ENCODE peak calls at places on chromosomes 5 and 9, in seven cellular contexts. U, Q, O, M, T, S and P are unnamed samples.

GRCh38 chr5:172505403-172505759 is 51.1 kb upstream of the SH3PXD2B start:
- DNase-seq in Q (peak), O (peak), M (peak), T (peak), U (no peak), S (no peak), P (no peak)

GRCh38 chr9:88748566-88749238 is 213.7 kb downstream of the NXNL2 start:
- DNase-seq in S (peak), U (no peak), T (peak), O (peak), M (no peak), Q (no peak), P (peak)

GRCh38 chr5:109479260-109479860 is 69.6 kb upstream of the PJA2 start:
- DNase-seq in U (peak), Q (no peak), S (peak), O (no peak), T (no peak), M (no peak), P (peak)

GRCh38 chr5:157732784-157733262 is 1.6 kb downstream of the THG1L start:
- DNase-seq in U (no peak), Q (no peak), M (no peak), S (no peak), T (no peak), O (no peak), P (no peak)

GRCh38 chr5:42858709-42859108 is 47.0 kb upstream of the SELENOP start:
- DNase-seq in U (no peak), Q (peak), S (peak), T (no peak), M (no peak), O (no peak), P (no peak)

GRCh38 chr9:89555426-89556375 is 49.1 kb upstream of the GADD45G start:
- DNase-seq in O (peak), T (no peak), S (no peak), U (no peak), Q (no peak), M (peak), P (peak)

GRCh38 chr5:44797723-44798122 is 11.0 kb upstream of the MRPS30 start:
- DNase-seq in Q (no peak), U (no peak), T (no peak), M (no peak), O (no peak), S (no peak), P (no peak)

GRCh38 chr5:147344861-147345260 is 110.0 kb downstream of the STK32A start:
- DNase-seq in O (no peak), S (no peak), M (no peak), Q (no peak), T (no peak), U (no peak), P (no peak)

GRCh38 chr9:2385746-2386145 is 235.8 kb upstream of the VLDLR start:
- DNase-seq in O (no peak), U (no peak), S (no peak), M (peak), Q (no peak), T (no peak), P (no peak)

GRCh38 chr5:149790276-149790675 is 60.2 kb downstream of the PPARGC1B start:
- DNase-seq in M (peak), T (no peak), Q (no peak), O (no peak), U (no peak), S (no peak), P (no peak)

GRCh38 chr9:130172858-130173461 is 756 bp downstream of the NCS1 start:
- DNase-seq in O (no peak), M (peak), T (no peak), S (peak), Q (peak), U (peak), P (no peak)

GRCh38 chr5:2256646-2257288 is 374.0 kb upstream of the IRX4 start:
- DNase-seq in Q (peak), O (no peak), M (no peak), T (no peak), U (no peak), S (no peak), P (no peak)

GRCh38 chr9:31103836-31104235 is 1280.6 kb upstream of the ACO1 start:
- DNase-seq in U (no peak), S (no peak), M (no peak), Q (no peak), T (no peak), O (no peak), P (peak)

GRCh38 chr9:129108083-129108804 is 2.3 kb downstream of the CRAT start:
- DNase-seq in T (no peak), S (no peak), O (no peak), U (no peak), M (no peak), Q (no peak), P (no peak)

GRCh38 chr9:129109952-129110739 is 447 bp downstream of the CRAT start:
- DNase-seq in U (peak), T (peak), O (no peak), Q (no peak), S (no peak), M (peak), P (no peak)

GRCh38 chr9:129108805-129109370 is 1.7 kb downstream of the CRAT start:
- DNase-seq in O (no peak), T (no peak), S (no peak), M (no peak), Q (no peak), U (no peak), P (no peak)

GRCh38 chr9:129110740-129111142 is at the start of gene CRAT:
- DNase-seq in Q (peak), O (peak), S (peak), T (peak), M (peak), U (peak), P (peak)

DNA sequence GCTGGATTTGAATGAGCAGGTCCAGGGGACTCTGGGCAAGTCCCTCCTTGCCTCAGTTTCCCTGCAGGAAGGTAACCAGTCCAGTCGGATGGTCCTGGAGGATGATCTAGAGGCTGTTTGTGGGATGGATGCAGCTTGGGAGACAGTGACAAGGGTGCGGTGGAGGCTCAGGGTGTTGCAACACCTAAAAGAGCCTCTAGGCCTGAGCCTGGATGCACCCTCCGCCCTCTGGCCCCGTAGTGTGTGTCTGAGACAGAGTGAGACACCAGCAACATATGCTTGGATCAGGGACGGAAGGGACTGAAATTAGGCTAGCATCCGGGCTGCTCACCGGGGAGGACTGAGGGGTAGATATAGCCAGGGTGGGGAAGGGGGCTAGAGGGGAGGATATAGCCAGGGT is 1.1 kb downstream of the CRAT start:
- DNase-seq in S (peak), M (peak), T (no peak), O (no peak), Q (peak), U (peak), P (no peak)
- H3K4me3 ChIP-seq in S (peak), M (no peak), T (peak), O (peak), Q (peak), U (peak), P (peak)

DNA sequence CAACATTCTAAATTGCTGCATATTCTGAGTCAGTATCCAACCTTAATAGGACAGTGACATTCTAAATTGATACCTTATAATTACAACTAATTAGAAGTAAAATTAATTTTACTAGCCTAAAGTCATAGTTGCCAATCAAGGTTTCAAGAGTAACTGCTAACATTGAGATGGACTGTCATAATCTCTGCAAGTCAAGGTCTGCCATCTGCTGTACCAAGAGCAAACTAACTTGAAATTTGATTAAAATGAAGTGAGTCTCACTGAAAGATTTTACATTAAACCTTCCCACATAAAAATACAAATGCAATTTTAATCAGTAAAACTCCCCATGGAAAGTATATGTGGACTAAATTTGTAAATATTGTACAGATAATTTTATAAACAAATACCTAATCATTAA is 235.3 kb downstream of the PRDM9 start:
- DNase-seq in O (no peak), U (no peak), T (no peak), Q (no peak), M (no peak), S (no peak), P (no peak)
- TF ChIP-seq CTCF in O (no peak), U (peak), T (peak), Q (peak), M (peak), S (peak), P (no peak)

DNA sequence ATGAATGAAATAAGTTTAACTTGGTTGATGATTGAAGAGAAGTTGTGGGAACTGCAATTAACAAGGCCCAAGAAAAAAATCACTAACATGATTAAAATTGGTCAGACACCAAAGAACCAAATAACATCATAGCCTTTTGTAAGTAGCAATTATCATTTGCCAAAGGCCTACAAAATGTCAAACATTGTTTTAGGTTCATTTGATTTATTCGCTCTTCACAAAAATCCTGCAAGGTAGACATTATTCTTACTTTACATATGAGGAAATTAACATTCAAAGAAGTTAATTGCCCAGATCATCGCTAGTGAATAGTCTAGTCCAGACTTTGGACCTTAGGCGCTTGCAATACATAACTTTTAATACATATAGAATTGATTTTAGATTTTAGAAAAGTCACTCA is 2.6 kb downstream of the POLK start:
- DNase-seq in M (no peak), U (no peak), S (no peak), O (no peak), Q (no peak), T (no peak), P (no peak)
- H3K4me3 ChIP-seq in M (no peak), U (no peak), S (no peak), O (no peak), Q (no peak), T (no peak), P (no peak)

GRCh38 chr9:127122176-127123151 is at the start of gene ANGPTL2:
- DNase-seq in M (peak), Q (peak), T (peak), S (peak), U (no peak), O (peak), P (peak)
- TF ChIP-seq CTCF in M (no peak), Q (peak), T (no peak), S (no peak), U (no peak), O (no peak), P (no peak)

GRCh38 chr5:164302533-164303235 is 797.3 kb downstream of the MAT2B start:
- DNase-seq in O (no peak), U (no peak), M (no peak), S (no peak), Q (no peak), T (no peak), P (no peak)
- H3K4me3 ChIP-seq in O (no peak), U (no peak), M (no peak), S (no peak), Q (no peak), T (no peak), P (no peak)

GRCh38 chr9:137347928-137348327 is 45.9 kb upstream of the NRARP start:
- DNase-seq in Q (no peak), S (no peak), T (no peak), M (no peak), U (no peak), O (no peak), P (no peak)
- TF ChIP-seq CTCF in Q (no peak), S (no peak), T (no peak), M (no peak), U (no peak), O (no peak), P (no peak)

DNA sequence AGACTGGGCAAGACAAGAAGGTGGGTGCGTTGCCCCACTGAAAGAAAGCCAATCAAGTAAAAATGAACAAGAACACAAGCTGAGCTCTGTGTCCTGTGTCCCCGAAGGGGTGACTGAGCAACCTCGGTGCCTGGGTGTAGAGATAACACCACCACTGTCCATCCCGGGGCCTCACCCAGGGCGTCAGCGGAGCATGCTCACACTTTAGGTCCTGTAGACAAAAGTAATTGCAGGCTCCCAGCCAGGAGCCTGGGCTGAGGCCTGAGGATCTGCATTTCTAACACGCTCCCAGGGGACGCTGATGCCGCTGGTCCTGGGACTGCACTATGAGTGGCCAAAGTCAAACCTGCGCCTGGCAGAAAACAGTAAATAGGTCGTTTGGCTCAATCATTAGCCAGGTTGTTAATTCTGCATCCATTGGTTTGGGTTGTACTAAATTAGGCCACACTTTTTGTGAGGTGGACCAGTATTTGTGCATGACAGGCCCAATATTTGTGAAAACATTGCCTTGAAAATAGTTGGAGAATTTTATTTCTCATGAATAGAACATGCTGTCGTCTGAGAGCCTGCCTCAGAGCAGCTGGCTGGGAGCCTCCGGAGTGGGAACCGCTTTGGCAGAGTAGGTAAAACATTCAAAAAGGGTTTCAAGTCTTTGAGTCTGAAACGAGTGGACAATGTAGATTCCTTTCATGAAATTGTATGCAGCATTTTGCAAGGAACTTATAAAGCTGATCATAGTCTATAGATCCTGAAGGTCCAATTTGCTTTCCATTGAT is 38.3 kb downstream of the ANKRD33B start:
- DNase-seq in O (no peak), S (no peak), U (no peak), M (no peak), T (peak), Q (peak), P (no peak)
- H3K4me3 ChIP-seq in O (no peak), S (no peak), U (peak), M (no peak), T (peak), Q (no peak), P (no peak)

GRCh38 chr9:16132513-16132912 is 579.7 kb downstream of the CCDC171 start:
- DNase-seq in Q (no peak), M (no peak), O (no peak), U (no peak), S (no peak), T (no peak), P (peak)

GRCh38 chr9:16135916-16136315 is 583.1 kb downstream of the CCDC171 start:
- DNase-seq in S (no peak), U (no peak), M (no peak), O (no peak), T (no peak), Q (no peak), P (peak)

GRCh38 chr9:16134351-16134750 is 581.5 kb downstream of the CCDC171 start:
- DNase-seq in S (no peak), Q (no peak), T (no peak), O (no peak), M (no peak), U (no peak), P (no peak)

GRCh38 chr9:16133032-16133431 is 580.2 kb downstream of the CCDC171 start:
- DNase-seq in M (no peak), O (no peak), Q (no peak), U (no peak), S (no peak), T (no peak), P (no peak)

DNA sequence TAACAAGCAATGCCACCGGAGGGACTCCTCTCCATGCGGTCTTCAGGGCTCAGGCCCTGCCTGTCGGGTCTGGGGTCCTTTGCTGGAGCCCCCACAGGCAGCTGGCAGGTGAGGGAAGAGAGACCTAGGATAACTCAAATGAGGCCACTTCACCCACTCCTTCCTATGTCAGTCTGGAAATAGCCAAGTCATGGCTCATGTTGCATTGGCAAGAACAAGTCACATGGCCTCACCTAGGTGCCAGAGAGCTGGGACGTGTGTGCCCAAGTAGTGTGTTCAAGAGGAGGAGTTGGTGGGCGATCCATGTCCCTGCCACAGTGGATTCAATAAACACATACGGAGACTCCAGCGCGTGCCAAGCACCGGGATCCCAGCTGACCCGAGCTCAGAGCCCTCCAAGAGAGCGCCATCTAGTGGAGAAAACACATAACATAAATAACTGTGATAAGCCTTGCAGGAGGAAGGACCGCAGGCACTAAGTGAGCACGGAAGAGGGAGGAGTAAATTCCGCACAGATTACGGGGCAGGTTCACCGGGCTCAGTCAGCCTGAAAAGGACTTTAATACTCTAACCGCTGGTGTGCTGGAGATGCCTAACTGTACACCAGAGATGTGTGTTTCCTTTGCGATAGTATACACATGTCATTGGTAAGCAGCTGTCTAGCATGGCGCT is 580.8 kb downstream of the CCDC171 start:
- DNase-seq in O (no peak), T (peak), U (peak), Q (peak), M (peak), S (peak), P (peak)
- TF ChIP-seq CTCF in O (peak), T (peak), U (peak), Q (peak), M (peak), S (peak), P (peak)

GRCh38 chr9:6605202-6605601 is 40.3 kb downstream of the GLDC start:
- DNase-seq in O (no peak), S (no peak), M (no peak), T (no peak), Q (no peak), U (no peak), P (no peak)
- H3K4me3 ChIP-seq in O (peak), S (no peak), M (no peak), T (no peak), Q (no peak), U (no peak), P (no peak)